ENCODE peak calls at places on chromosomes 13 and 19, in ten cellular contexts. K, X, Y, R, Z, L, A, O, C and J are unnamed samples.
A peak's percentile ranks its signal among the peaks of the same experiment; 100 is the strongest.

GRCh38 chr19:55691561-55692481 is 16.8 kb downstream of the EPN1 start:
- DNase-seq in K (no peak), X (no peak), Y (peak; percentile 4), R (no peak), Z (peak; percentile 38), L (no peak), A (no peak), O (no peak), C (no peak), J (no peak)

GRCh38 chr13:102648046-102648445 is 46.8 kb downstream of the METTL21C start:
- DNase-seq in K (no peak), X (no peak), Y (no peak), R (no peak), Z (no peak), L (no peak), A (no peak), O (no peak), C (no peak), J (no peak)

GRCh38 chr13:79427265-79427664 is 21.2 kb upstream of the RBM26 start:
- DNase-seq in K (no peak), X (no peak), Y (no peak), R (no peak), Z (no peak), L (no peak), A (no peak), O (no peak), C (no peak), J (peak; percentile 41)

GRCh38 chr13:46648166-46648607 is 95.2 kb downstream of the LRCH1 start:
- DNase-seq in K (peak; percentile 13), X (no peak), Y (peak; percentile 72), R (no peak), Z (no peak), L (no peak), A (no peak), O (no peak), C (no peak), J (no peak)

GRCh38 chr19:53659292-53659691 is 27.5 kb downstream of the DPRX start:
- DNase-seq in K (peak; percentile 30), X (no peak), Y (peak; percentile 12), R (no peak), Z (no peak), L (no peak), A (no peak), O (no peak), C (no peak), J (no peak)

GRCh38 chr13:25764378-25764777 is 287.4 kb downstream of the SHISA2 start:
- DNase-seq in K (no peak), X (no peak), Y (no peak), R (no peak), Z (no peak), L (no peak), A (no peak), O (no peak), C (no peak), J (no peak)

GRCh38 chr19:40560092-40560507 is 16.6 kb upstream of the SHKBP1 start:
- DNase-seq in K (no peak), X (no peak), Y (no peak), R (no peak), Z (no peak), L (no peak), A (no peak), O (no peak), C (no peak), J (no peak)

GRCh38 chr13:98315466-98315865 is 138.4 kb upstream of the RNF113B start:
- DNase-seq in K (no peak), X (no peak), Y (no peak), R (no peak), Z (no peak), L (no peak), A (no peak), O (peak; percentile 58), C (no peak), J (peak; percentile 23)

GRCh38 chr13:26549713-26550112 is 7.8 kb upstream of the WASF3 start:
- DNase-seq in K (no peak), X (no peak), Y (no peak), R (no peak), Z (no peak), L (no peak), A (no peak), O (no peak), C (no peak), J (no peak)

GRCh38 chr19:51660975-51661600 is 14.5 kb upstream of the SIGLEC14 start:
- DNase-seq in K (peak; percentile 95), X (peak; percentile 13), Y (peak; percentile 77), R (no peak), Z (peak; percentile 54), L (peak; percentile 68), A (peak; percentile 52), O (peak; percentile 77), C (peak; percentile 49), J (peak; percentile 67)

GRCh38 chr19:57280165-57280912 is at the start of gene ZNF460:
- DNase-seq in K (peak; percentile 98), X (peak; percentile 95), Y (peak; percentile 96), R (peak; percentile 97), Z (peak; percentile 97), L (peak; percentile 96), A (peak; percentile 94), O (peak; percentile 97), C (peak; percentile 97), J (peak; percentile 98)

GRCh38 chr19:51607920-51608562 is 22.2 kb downstream of the SIGLEC5 start:
- DNase-seq in K (peak; percentile 90), X (peak; percentile 38), Y (peak; percentile 70), R (no peak), Z (peak; percentile 90), L (peak; percentile 78), A (peak; percentile 75), O (peak; percentile 75), C (peak; percentile 74), J (peak; percentile 83)

GRCh38 chr19:10389863-10390262 is 9.5 kb upstream of the TYK2 start:
- DNase-seq in K (no peak), X (no peak), Y (no peak), R (no peak), Z (no peak), L (no peak), A (no peak), O (no peak), C (no peak), J (no peak)

GRCh38 chr19:38679839-38680238 is 32.4 kb downstream of the ACTN4 start:
- DNase-seq in K (no peak), X (no peak), Y (no peak), R (no peak), Z (no peak), L (no peak), A (no peak), O (no peak), C (no peak), J (no peak)

DNA sequence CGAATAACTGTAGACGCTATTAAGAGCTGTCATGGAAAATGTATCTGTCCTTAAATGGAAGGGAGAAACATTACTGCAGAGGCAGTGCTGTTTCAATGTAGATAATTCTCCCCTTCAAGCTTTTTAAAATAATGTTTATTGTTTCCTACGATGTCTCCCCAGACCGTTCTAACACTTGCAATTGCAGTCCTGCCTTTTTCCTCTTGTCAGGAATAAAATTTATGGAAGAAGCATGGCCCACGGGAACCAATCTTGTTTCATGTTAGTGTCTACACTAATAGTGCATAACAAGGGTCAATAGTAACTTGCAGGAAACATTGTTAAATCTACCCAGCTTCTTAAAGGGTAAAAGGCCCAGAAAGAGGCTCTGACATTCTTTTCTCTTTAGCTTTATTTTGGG is 159.6 kb downstream of the GPC6 start:
- DNase-seq in K (no peak), X (no peak), Y (no peak), R (no peak), Z (no peak), L (no peak), A (no peak), O (no peak), C (no peak), J (no peak)
- H3K4me3 ChIP-seq in K (no peak overlapping the region), X (no peak overlapping the region), Y (no peak overlapping the region), R (no peak overlapping the region), Z (no peak overlapping the region), L (no peak overlapping the region), A (no peak overlapping the region), O (no peak overlapping the region), C (no peak overlapping the region), J (no peak overlapping the region)

GRCh38 chr13:106415971-106416370 is 119.5 kb downstream of the EFNB2 start:
- DNase-seq in K (no peak), X (no peak), Y (no peak), R (no peak), Z (no peak), L (no peak), A (no peak), O (no peak), C (no peak), J (no peak)
- H3K36me3 ChIP-seq in K (no peaks in the 10 kb centered on the region), X (no peaks in the 10 kb centered on the region), Y (no peaks in the 10 kb centered on the region), R (no peaks in the 10 kb centered on the region), Z (no peaks in the 10 kb centered on the region), L (no peaks in the 10 kb centered on the region), A (no peaks in the 10 kb centered on the region), O (no peaks in the 10 kb centered on the region), C (no peaks in the 10 kb centered on the region), J (no peaks in the 10 kb centered on the region)

GRCh38 chr13:34939771-34940170 is 2.3 kb upstream of the NBEA start:
- DNase-seq in K (no peak), X (no peak), Y (no peak), R (no peak), Z (no peak), L (no peak), A (no peak), O (no peak), C (no peak), J (no peak)

GRCh38 chr13:34942732-34943674 is 933 bp downstream of the NBEA start:
- DNase-seq in K (peak; percentile 41), X (peak; percentile 5), Y (peak; percentile 68), R (no peak), Z (peak; percentile 58), L (peak; percentile 19), A (peak; percentile 20), O (no peak), C (peak; percentile 26), J (peak; percentile 37)

GRCh38 chr13:34941835-34942731 is at the start of gene NBEA:
- DNase-seq in K (peak; percentile 74), X (peak; percentile 71), Y (peak; percentile 88), R (peak; percentile 65), Z (peak; percentile 77), L (peak; percentile 48), A (peak; percentile 82), O (peak; percentile 19), C (peak; percentile 87), J (peak; percentile 85)

GRCh38 chr13:34943675-34944634 is 1.9 kb downstream of the NBEA start:
- DNase-seq in K (peak; percentile 30), X (peak; percentile 3), Y (no peak), R (no peak), Z (no peak), L (no peak), A (no peak), O (no peak), C (no peak), J (no peak)

DNA sequence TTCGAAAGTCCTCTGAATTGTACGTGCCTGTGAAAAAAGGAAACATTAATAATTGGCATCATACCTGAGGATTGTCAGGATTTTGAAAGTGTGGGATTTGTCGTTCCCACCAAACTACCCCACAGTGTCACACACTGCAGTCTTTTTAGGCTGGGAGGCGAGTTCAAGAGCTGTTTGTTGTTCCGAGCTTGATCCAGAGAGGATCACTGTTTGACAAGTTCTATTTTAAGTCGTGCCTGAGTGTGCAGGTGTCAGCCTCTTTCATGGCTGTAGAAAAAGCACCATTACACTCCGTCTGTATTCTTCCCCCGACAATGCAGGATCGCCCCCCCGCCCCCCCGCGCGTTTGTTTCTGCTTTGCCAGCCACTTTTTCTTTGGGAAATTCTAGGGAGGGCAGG is 635 bp upstream of the NBEA start:
- DNase-seq in K (no peak), X (no peak), Y (no peak), R (no peak), Z (no peak), L (no peak), A (no peak), O (no peak), C (no peak), J (no peak)
- H3K27ac ChIP-seq in K (no peak overlapping the region), X (no peak overlapping the region), Y (peak overlapping the region; percentile 82), R (no peak overlapping the region), Z (no peak overlapping the region), L (peak overlapping the region; percentile 78), A (no peak overlapping the region), O (no peak overlapping the region), C (peak overlapping the region; percentile 78), J (no peak overlapping the region)

GRCh38 chr19:45887311-45887710 is 1.4 kb upstream of the IRF2BP1 start:
- DNase-seq in K (no peak), X (no peak), Y (no peak), R (no peak), Z (no peak), L (no peak), A (no peak), O (no peak), C (no peak), J (no peak)
- H3K4me3 ChIP-seq in K (peak overlapping the region; percentile 78), X (peak overlapping the region; percentile 65), Y (no peak overlapping the region), R (peak overlapping the region; percentile 84), Z (peak overlapping the region; percentile 92), L (peak overlapping the region; percentile 75), A (peak overlapping the region; percentile 99), O (peak overlapping the region; percentile 69), C (peak overlapping the region; percentile 69), J (peak overlapping the region; percentile 80)